ENCODE peak calls at places on chromosome 2, in five cellular contexts. L is AG04449, N is left ventricle myocardium inferior, S is cardiac muscle cell, P is Peyer's patch. I is an unnamed sample.

GRCh38 chr2:131413148-131413747 is 49.3 kb upstream of the RAB6D start:
- DNase-seq in L (peak), N (no peak), S (peak), P (no peak), I (peak)

GRCh38 chr2:101515512-101515911 is 40.6 kb upstream of the RFX8 start:
- DNase-seq in L (no peak), N (peak), S (peak), P (no peak), I (no peak)

GRCh38 chr2:35857541-35857940 is 498.0 kb upstream of the CRIM1 start:
- DNase-seq in L (no peak), N (no peak), S (no peak), P (no peak), I (no peak)

GRCh38 chr2:39118786-39119499 is 1.9 kb downstream of the SOS1 start:
- DNase-seq in L (no peak), N (no peak), S (peak), P (no peak), I (no peak)

GRCh38 chr2:75516378-75517122 is 44.2 kb downstream of the EVA1A start:
- DNase-seq in L (no peak), N (no peak), S (no peak), P (no peak), I (no peak)

GRCh38 chr2:147351789-147352188 is 493.0 kb upstream of the ACVR2A start:
- DNase-seq in L (no peak), N (no peak), S (no peak), P (no peak), I (peak)

GRCh38 chr2:45067859-45068642 is 58.8 kb upstream of the SIX2 start:
- DNase-seq in L (no peak), N (no peak), S (peak), P (no peak), I (peak)

GRCh38 chr2:48221846-48222516 is 308.0 kb upstream of the STON1 start:
- DNase-seq in L (no peak), N (no peak), S (no peak), P (no peak), I (no peak)

GRCh38 chr2:188622898-188623297 is 331.2 kb downstream of the GULP1 start:
- DNase-seq in L (no peak), N (no peak), S (no peak), P (no peak), I (no peak)

GRCh38 chr2:86790828-86791561 is at the start of gene CD8A:
- DNase-seq in L (no peak), N (no peak), S (peak), P (peak), I (peak)

GRCh38 chr2:190943706-190944105 is 63.1 kb downstream of the GLS start:
- DNase-seq in L (no peak), N (no peak), S (no peak), P (no peak), I (no peak)

GRCh38 chr2:25014631-25015030 is 27.2 kb upstream of the EFR3B start:
- DNase-seq in L (no peak), N (no peak), S (no peak), P (no peak), I (no peak)

GRCh38 chr2:149409506-149409905 is 79.1 kb downstream of the LYPD6 start:
- DNase-seq in L (no peak), N (no peak), S (no peak), P (no peak), I (no peak)

GRCh38 chr2:119836455-119837142 is 76.9 kb downstream of the PTPN4 start:
- DNase-seq in L (no peak), N (no peak), S (no peak), P (no peak), I (peak)

GRCh38 chr2:119841550-119841949 is 81.8 kb downstream of the PTPN4 start:
- DNase-seq in L (no peak), N (no peak), S (no peak), P (no peak), I (no peak)

GRCh38 chr2:119837350-119837749 is 77.6 kb downstream of the PTPN4 start:
- DNase-seq in L (no peak), N (no peak), S (no peak), P (no peak), I (no peak)

GRCh38 chr2:119837759-119838158 is 78.0 kb downstream of the PTPN4 start:
- DNase-seq in L (no peak), N (no peak), S (no peak), P (no peak), I (no peak)

GRCh38 chr2:119838179-119838578 is 78.5 kb downstream of the PTPN4 start:
- DNase-seq in L (no peak), N (no peak), S (no peak), P (no peak), I (no peak)
- TF ChIP-seq CTCF in L (no peak), N (no peak), S (no peak), P (no peak), I (no peak)

GRCh38 chr2:178282075-178282474 is 87.8 kb downstream of the OSBPL6 start:
- DNase-seq in L (no peak), N (no peak), S (peak), P (no peak), I (no peak)
- TF ChIP-seq CTCF in L (no peak), N (no peak), S (no peak), P (no peak), I (no peak)

DNA sequence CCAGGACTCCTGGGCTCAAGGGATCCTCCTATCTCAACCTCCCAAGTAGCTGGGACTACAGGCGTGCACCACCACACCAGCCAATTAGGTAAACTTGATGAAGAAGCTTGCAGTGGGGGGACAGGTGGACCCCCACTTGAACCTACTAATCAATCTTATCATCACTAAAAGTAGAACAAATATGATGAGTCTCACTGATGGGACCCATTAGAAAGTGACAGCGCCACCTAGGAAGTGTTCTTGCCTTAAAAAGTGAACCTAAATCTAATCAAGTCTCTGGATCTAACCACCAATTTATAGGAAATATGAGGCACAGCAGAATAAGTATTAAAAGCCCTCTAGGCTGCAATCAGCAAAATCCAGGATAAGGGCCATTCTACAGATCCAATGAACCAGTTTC is 79.2 kb downstream of the BIN1 start:
- DNase-seq in L (no peak), N (no peak), S (no peak), P (no peak), I (no peak)
- TF ChIP-seq CTCF in L (no peak), N (no peak), S (no peak), P (no peak), I (no peak)

GRCh38 chr2:129821445-129821844 is 158.0 kb upstream of the RAB6C start:
- DNase-seq in L (no peak), N (no peak), S (no peak), P (no peak), I (no peak)
- TF ChIP-seq CTCF in L (no peak), N (no peak), S (no peak), P (no peak), I (no peak)

GRCh38 chr2:239328306-239329191 is 72.3 kb downstream of the HDAC4 start:
- DNase-seq in L (peak), N (peak), S (peak), P (peak), I (peak)

GRCh38 chr2:239329284-239329971 is 71.4 kb downstream of the HDAC4 start:
- DNase-seq in L (no peak), N (peak), S (no peak), P (peak), I (no peak)

GRCh38 chr2:239329972-239330572 is 70.7 kb downstream of the HDAC4 start:
- DNase-seq in L (no peak), N (peak), S (no peak), P (no peak), I (no peak)

GRCh38 chr2:239331560-239331959 is 69.3 kb downstream of the HDAC4 start:
- DNase-seq in L (no peak), N (no peak), S (no peak), P (no peak), I (no peak)

DNA sequence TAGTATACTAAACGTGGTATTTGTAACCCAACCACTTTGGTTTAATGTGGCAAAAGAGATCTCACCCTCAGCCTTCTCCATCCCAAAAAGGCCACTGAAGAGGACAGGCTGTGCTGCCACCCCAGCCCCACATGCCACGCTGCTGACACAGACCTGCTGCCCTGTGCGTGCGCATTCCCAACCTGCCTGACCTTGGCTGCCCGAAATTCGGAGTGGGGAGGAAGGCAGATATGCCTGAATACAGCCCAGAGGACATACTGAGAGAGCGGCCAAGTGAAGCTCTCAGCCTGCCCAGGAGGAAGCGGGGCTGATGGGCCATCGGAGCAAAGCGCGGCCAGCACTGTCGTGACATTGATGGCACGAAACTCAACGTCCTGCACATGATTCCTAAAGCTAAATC is 70.0 kb downstream of the HDAC4 start:
- DNase-seq in L (no peak), N (no peak), S (no peak), P (no peak), I (no peak)
- TF ChIP-seq CTCF in L (no peak), N (no peak), S (no peak), P (no peak), I (no peak)

DNA sequence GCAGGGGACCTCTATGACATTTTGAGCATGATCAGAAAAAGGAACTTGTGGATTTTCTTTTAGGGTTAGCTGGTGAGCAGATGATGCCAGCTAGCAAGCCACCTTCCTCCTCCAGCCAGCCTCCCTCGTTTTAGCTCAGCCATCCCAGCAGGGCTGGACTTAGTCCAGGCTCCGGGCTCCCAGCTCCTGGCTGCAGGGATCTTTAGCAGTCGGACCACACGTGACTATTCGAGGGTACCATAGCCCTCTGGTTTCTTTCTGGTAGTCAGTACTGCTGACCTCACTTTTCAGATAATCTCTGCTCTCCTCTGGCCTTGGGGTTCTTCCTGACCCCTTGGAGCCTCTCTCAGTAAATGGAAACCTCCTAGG is 31.8 kb downstream of the NCK2 start:
- DNase-seq in L (no peak), N (no peak), S (no peak), P (no peak), I (no peak)
- TF ChIP-seq CTCF in L (no peak), N (no peak), S (no peak), P (no peak), I (no peak)

I was measured in nephron progenitor cell.